ENCODE peak calls at places on chromosome 17, in nine cellular contexts. P is activated T-cell treated with anti-CD3 and anti-CD28 coated beads for 1 hour; V is OCI-LY7; C is activated naive CD4-positive, alpha-beta T cell; W is colonic mucosa; H is NCI-H1417 treated with DMSO at 0.1 percent for 48 hours; O is Karpas-422; X is activated CD4-positive, CD25-positive, alpha-beta regulatory T cell; S is T-helper 17 cell. L is an unnamed sample.

GRCh38 chr17:39808409-39808997 is 55.6 kb downstream of the IKZF3 start:
- DNase-seq in P (no peak), V (no peak), C (no peak), W (no peak), H (no peak), O (no peak), X (no peak), S (no peak), L (no peak)

GRCh38 chr17:81712468-81713003 is 452 bp downstream of the SLC25A10 start:
- DNase-seq in P (no peak), V (peak), C (no peak), W (peak), H (no peak), O (peak), X (no peak), S (no peak), L (no peak)

GRCh38 chr17:41678411-41678906 is 10.2 kb upstream of the EIF1 start:
- DNase-seq in P (no peak), V (no peak), C (no peak), W (no peak), H (no peak), O (no peak), X (no peak), S (no peak), L (no peak)

GRCh38 chr17:66306413-66306812 is 4.0 kb downstream of the PRKCA start:
- DNase-seq in P (no peak), V (no peak), C (no peak), W (no peak), H (no peak), O (no peak), X (no peak), S (no peak), L (no peak)

GRCh38 chr17:17722081-17722905 is 41.0 kb downstream of the RAI1 start:
- DNase-seq in P (no peak), V (no peak), C (no peak), W (no peak), H (no peak), O (no peak), X (no peak), S (no peak), L (no peak)

GRCh38 chr17:17256316-17256715 is 19.3 kb upstream of the FLCN start:
- DNase-seq in P (no peak), V (no peak), C (no peak), W (no peak), H (no peak), O (no peak), X (no peak), S (no peak), L (no peak)

GRCh38 chr17:55294042-55294751 is 29.4 kb downstream of the HLF start:
- DNase-seq in P (no peak), V (peak), C (no peak), W (no peak), H (no peak), O (no peak), X (no peak), S (no peak), L (no peak)

GRCh38 chr17:83002118-83002805 is 77.1 kb upstream of the METRNL start:
- DNase-seq in P (no peak), V (no peak), C (no peak), W (no peak), H (no peak), O (no peak), X (no peak), S (no peak), L (no peak)

GRCh38 chr17:18928726-18929125 is 23.2 kb upstream of the SLC5A10 start:
- DNase-seq in P (no peak), V (no peak), C (no peak), W (no peak), H (no peak), O (no peak), X (no peak), S (no peak), L (no peak)

GRCh38 chr17:32264140-32264799 is 1.4 kb upstream of the RHBDL3 start:
- DNase-seq in P (no peak), V (no peak), C (no peak), W (no peak), H (no peak), O (no peak), X (no peak), S (no peak), L (no peak)

GRCh38 chr17:62140376-62140775 is 75.3 kb upstream of the MED13 start:
- DNase-seq in P (no peak), V (no peak), C (no peak), W (no peak), H (no peak), O (no peak), X (no peak), S (no peak), L (no peak)

GRCh38 chr17:37106049-37106448 is 157.3 kb downstream of the AATF start:
- DNase-seq in P (no peak), V (no peak), C (no peak), W (no peak), H (no peak), O (no peak), X (no peak), S (no peak), L (no peak)

GRCh38 chr17:38329808-38330730 is 13.7 kb downstream of the GPR179 start:
- DNase-seq in P (no peak), V (no peak), C (no peak), W (no peak), H (no peak), O (no peak), X (no peak), S (no peak), L (no peak)

GRCh38 chr17:59827721-59828477 is 64.8 kb downstream of the TUBD1 start:
- DNase-seq in P (no peak), V (no peak), C (no peak), W (no peak), H (no peak), O (no peak), X (no peak), S (no peak), L (no peak)

GRCh38 chr17:67467500-67468481 is 90.7 kb downstream of the PITPNC1 start:
- DNase-seq in P (no peak), V (peak), C (no peak), W (no peak), H (no peak), O (no peak), X (no peak), S (no peak), L (peak)

GRCh38 chr17:46853896-46854444 is 2.6 kb downstream of the WNT9B start:
- DNase-seq in P (no peak), V (no peak), C (no peak), W (no peak), H (no peak), O (no peak), X (no peak), S (no peak), L (no peak)

GRCh38 chr17:76153640-76154039 is 12.6 kb upstream of the FOXJ1 start:
- DNase-seq in P (no peak), V (no peak), C (no peak), W (no peak), H (no peak), O (no peak), X (no peak), S (no peak), L (no peak)

GRCh38 chr17:561118-561517 is 153.5 kb downstream of the VPS53 start:
- DNase-seq in P (no peak), V (no peak), C (no peak), W (no peak), H (no peak), O (no peak), X (no peak), S (no peak), L (no peak)

GRCh38 chr17:18203308-18203707 is 19.7 kb downstream of the ALKBH5 start:
- DNase-seq in P (no peak), V (no peak), C (no peak), W (no peak), H (no peak), O (no peak), X (no peak), S (no peak), L (no peak)

GRCh38 chr17:66507103-66507923 is 204.9 kb downstream of the PRKCA start:
- DNase-seq in P (no peak), V (no peak), C (no peak), W (peak), H (no peak), O (no peak), X (no peak), S (no peak), L (no peak)

GRCh38 chr17:38504216-38504615 is 76.0 kb downstream of the ARHGAP23 start:
- DNase-seq in P (no peak), V (no peak), C (no peak), W (no peak), H (no peak), O (no peak), X (no peak), S (no peak), L (no peak)

GRCh38 chr17:14268264-14268663 is 31.6 kb upstream of the CDRT15 start:
- DNase-seq in P (no peak), V (peak), C (no peak), W (no peak), H (no peak), O (peak), X (no peak), S (no peak), L (no peak)

GRCh38 chr17:292016-292415 is 60.6 kb downstream of the RPH3AL start:
- DNase-seq in P (no peak), V (no peak), C (no peak), W (no peak), H (no peak), O (no peak), X (no peak), S (no peak), L (no peak)

GRCh38 chr17:38906429-38907172 is 18.8 kb upstream of the LASP1NB start:
- DNase-seq in P (no peak), V (no peak), C (no peak), W (no peak), H (no peak), O (no peak), X (no peak), S (no peak), L (no peak)

GRCh38 chr17:46029627-46030026 is 30.6 kb downstream of the STH start:
- DNase-seq in P (no peak), V (no peak), C (no peak), W (no peak), H (no peak), O (no peak), X (no peak), S (no peak), L (no peak)

GRCh38 chr17:44959821-44960523 is 8.1 kb downstream of the C1QL1 start:
- DNase-seq in P (no peak), V (no peak), C (no peak), W (no peak), H (no peak), O (no peak), X (no peak), S (no peak), L (no peak)

GRCh38 chr17:29124135-29124930 is 55.9 kb downstream of the MYO18A start:
- DNase-seq in P (no peak), V (peak), C (no peak), W (peak), H (no peak), O (peak), X (no peak), S (no peak), L (no peak)

GRCh38 chr17:2853111-2853721 is 57.0 kb downstream of the RAP1GAP2 start:
- DNase-seq in P (peak), V (peak), C (peak), W (peak), H (no peak), O (no peak), X (no peak), S (peak), L (no peak)

GRCh38 chr17:19270951-19271611 is 33.9 kb downstream of the EPN2 start:
- DNase-seq in P (no peak), V (peak), C (no peak), W (no peak), H (no peak), O (no peak), X (no peak), S (no peak), L (no peak)

GRCh38 chr17:45688353-45688752 is 95.8 kb upstream of the CRHR1 start:
- DNase-seq in P (no peak), V (no peak), C (no peak), W (no peak), H (no peak), O (no peak), X (no peak), S (no peak), L (no peak)

GRCh38 chr17:12729086-12729485 is 60.2 kb upstream of the ARHGAP44 start:
- DNase-seq in P (no peak), V (no peak), C (no peak), W (no peak), H (no peak), O (no peak), X (no peak), S (no peak), L (no peak)

GRCh38 chr17:10772425-10773380 is 31.2 kb downstream of the TMEM238L start:
- DNase-seq in P (no peak), V (peak), C (no peak), W (peak), H (no peak), O (peak), X (no peak), S (no peak), L (no peak)

GRCh38 chr17:17154556-17154955 is 51.6 kb downstream of the PLD6 start:
- DNase-seq in P (no peak), V (no peak), C (no peak), W (no peak), H (no peak), O (no peak), X (no peak), S (no peak), L (no peak)

L was measured in NCI-H187.